ENCODE peak calls at places on chromosomes 3 and 15, in seven cellular contexts. One of them, this sample, is unnamed.

GRCh38 chr3:9649791-9650521 is 651 bp downstream of the MTMR14 start:
- DNase-seq in Peyer's patch: no peak
- DNase-seq in hepatocyte: no peak
- DNase-seq in sigmoid colon: no peak
- DNase-seq in aorta: no peak
- DNase-seq in ascending aorta: peak; percentile 61
- DNase-seq in PC-3: no peak
- DNase-seq in this sample: peak; percentile 43

GRCh38 chr3:162765524-162765923 is 1268.9 kb downstream of the OTOL1 start:
- DNase-seq in PC-3: no peak
- DNase-seq in Peyer's patch: no peak
- DNase-seq in sigmoid colon: no peak
- DNase-seq in aorta: no peak
- DNase-seq in ascending aorta: no peak
- DNase-seq in hepatocyte: no peak
- DNase-seq in this sample: no peak

GRCh38 chr3:170976190-170976519 is 50.4 kb downstream of the SLC2A2 start:
- DNase-seq in sigmoid colon: no peak
- DNase-seq in aorta: no peak
- DNase-seq in PC-3: no peak
- DNase-seq in hepatocyte: no peak
- DNase-seq in Peyer's patch: no peak
- DNase-seq in ascending aorta: no peak
- DNase-seq in this sample: no peak

GRCh38 chr3:193808317-193808716 is 215.3 kb downstream of the OPA1 start:
- DNase-seq in PC-3: no peak
- DNase-seq in aorta: no peak
- DNase-seq in sigmoid colon: no peak
- DNase-seq in ascending aorta: no peak
- DNase-seq in Peyer's patch: no peak
- DNase-seq in hepatocyte: no peak
- DNase-seq in this sample: no peak

GRCh38 chr3:4887177-4887576 is 92.1 kb upstream of the BHLHE40 start:
- DNase-seq in hepatocyte: no peak
- DNase-seq in sigmoid colon: no peak
- DNase-seq in PC-3: peak; percentile 94
- DNase-seq in aorta: no peak
- DNase-seq in ascending aorta: no peak
- DNase-seq in Peyer's patch: no peak
- DNase-seq in this sample: no peak

GRCh38 chr15:88257311-88257901 is 867 bp upstream of the NTRK3 start:
- DNase-seq in Peyer's patch: no peak
- DNase-seq in hepatocyte: peak; percentile 22
- DNase-seq in ascending aorta: no peak
- DNase-seq in PC-3: no peak
- DNase-seq in aorta: peak; percentile 84
- DNase-seq in sigmoid colon: no peak
- DNase-seq in this sample: no peak

GRCh38 chr3:2657408-2657807 is 452.8 kb downstream of the IL5RA start:
- DNase-seq in Peyer's patch: no peak
- DNase-seq in PC-3: no peak
- DNase-seq in hepatocyte: peak; percentile 12
- DNase-seq in aorta: no peak
- DNase-seq in ascending aorta: no peak
- DNase-seq in sigmoid colon: no peak
- DNase-seq in this sample: no peak

GRCh38 chr15:25905140-25905539 is 42.0 kb upstream of the ATP10A start:
- DNase-seq in PC-3: peak; percentile 58
- DNase-seq in sigmoid colon: peak; percentile 69
- DNase-seq in ascending aorta: peak; percentile 78
- DNase-seq in Peyer's patch: no peak
- DNase-seq in hepatocyte: no peak
- DNase-seq in aorta: no peak
- DNase-seq in this sample: no peak

GRCh38 chr3:58521917-58522680 is 14.9 kb downstream of the ACOX2 start:
- DNase-seq in Peyer's patch: no peak
- DNase-seq in hepatocyte: peak; percentile 67
- DNase-seq in PC-3: no peak
- DNase-seq in aorta: no peak
- DNase-seq in ascending aorta: no peak
- DNase-seq in sigmoid colon: no peak
- DNase-seq in this sample: no peak

GRCh38 chr3:53715815-53716483 is 130.3 kb downstream of the CHDH start:
- DNase-seq in hepatocyte: no peak
- DNase-seq in sigmoid colon: no peak
- DNase-seq in Peyer's patch: no peak
- DNase-seq in PC-3: no peak
- DNase-seq in ascending aorta: no peak
- DNase-seq in aorta: no peak
- DNase-seq in this sample: no peak

GRCh38 chr15:89426500-89426899 is 69.9 kb downstream of the RHCG start:
- DNase-seq in Peyer's patch: no peak
- DNase-seq in hepatocyte: no peak
- DNase-seq in PC-3: no peak
- DNase-seq in ascending aorta: no peak
- DNase-seq in sigmoid colon: no peak
- DNase-seq in aorta: no peak
- DNase-seq in this sample: no peak

GRCh38 chr15:92541197-92542190 is 114.1 kb downstream of the FAM174B start:
- DNase-seq in sigmoid colon: no peak
- DNase-seq in PC-3: no peak
- DNase-seq in Peyer's patch: no peak
- DNase-seq in hepatocyte: no peak
- DNase-seq in ascending aorta: no peak
- DNase-seq in aorta: no peak
- DNase-seq in this sample: no peak

GRCh38 chr3:9600597-9600996 is 47.0 kb upstream of the LHFPL4 start:
- DNase-seq in ascending aorta: peak; percentile 64
- DNase-seq in Peyer's patch: peak; percentile 62
- DNase-seq in hepatocyte: no peak
- DNase-seq in aorta: no peak
- DNase-seq in PC-3: no peak
- DNase-seq in sigmoid colon: no peak
- DNase-seq in this sample: no peak

GRCh38 chr3:187274977-187275338 is 16.6 kb downstream of the MASP1 start:
- DNase-seq in Peyer's patch: no peak
- DNase-seq in sigmoid colon: no peak
- DNase-seq in PC-3: peak; percentile 20
- DNase-seq in hepatocyte: no peak
- DNase-seq in aorta: no peak
- DNase-seq in ascending aorta: no peak
- DNase-seq in this sample: no peak

GRCh38 chr3:61483997-61484396 is 77.4 kb upstream of the PTPRG start:
- DNase-seq in ascending aorta: no peak
- DNase-seq in Peyer's patch: no peak
- DNase-seq in hepatocyte: no peak
- DNase-seq in PC-3: no peak
- DNase-seq in aorta: no peak
- DNase-seq in sigmoid colon: no peak
- DNase-seq in this sample: no peak

GRCh38 chr15:25465835-25466234 is 27.0 kb upstream of the UBE3A start:
- DNase-seq in PC-3: no peak
- DNase-seq in hepatocyte: no peak
- DNase-seq in Peyer's patch: no peak
- DNase-seq in sigmoid colon: no peak
- DNase-seq in aorta: no peak
- DNase-seq in ascending aorta: no peak
- DNase-seq in this sample: no peak

GRCh38 chr3:37466660-37467359 is 292.4 kb upstream of the LRRFIP2 start:
- DNase-seq in Peyer's patch: no peak
- DNase-seq in hepatocyte: no peak
- DNase-seq in PC-3: no peak
- DNase-seq in sigmoid colon: no peak
- DNase-seq in aorta: no peak
- DNase-seq in ascending aorta: peak; percentile 82
- DNase-seq in this sample: no peak

GRCh38 chr3:154678271-154678670 is 248.3 kb upstream of the GPR149 start:
- DNase-seq in Peyer's patch: no peak
- DNase-seq in ascending aorta: no peak
- DNase-seq in hepatocyte: no peak
- DNase-seq in sigmoid colon: no peak
- DNase-seq in aorta: no peak
- DNase-seq in PC-3: no peak
- DNase-seq in this sample: no peak

GRCh38 chr3:184229424-184230080 is at the start of gene VWA5B2:
- DNase-seq in ascending aorta: no peak
- DNase-seq in Peyer's patch: peak; percentile 64
- DNase-seq in PC-3: peak; percentile 80
- DNase-seq in aorta: peak; percentile 88
- DNase-seq in hepatocyte: peak; percentile 89
- DNase-seq in sigmoid colon: no peak
- DNase-seq in this sample: peak; percentile 79

GRCh38 chr3:184231671-184232070 is 2.3 kb downstream of the VWA5B2 start:
- DNase-seq in PC-3: no peak
- DNase-seq in sigmoid colon: no peak
- DNase-seq in Peyer's patch: no peak
- DNase-seq in hepatocyte: no peak
- DNase-seq in aorta: no peak
- DNase-seq in ascending aorta: no peak
- DNase-seq in this sample: no peak

GRCh38 chr3:184228376-184229137 is 828 bp upstream of the VWA5B2 start:
- DNase-seq in sigmoid colon: no peak
- DNase-seq in ascending aorta: no peak
- DNase-seq in Peyer's patch: no peak
- DNase-seq in hepatocyte: no peak
- DNase-seq in aorta: no peak
- DNase-seq in PC-3: no peak
- DNase-seq in this sample: no peak

GRCh38 chr3:184230603-184231528 is 1.5 kb downstream of the VWA5B2 start:
- DNase-seq in hepatocyte: no peak
- DNase-seq in ascending aorta: no peak
- DNase-seq in Peyer's patch: no peak
- DNase-seq in PC-3: peak; percentile 62
- DNase-seq in aorta: no peak
- DNase-seq in sigmoid colon: no peak
- DNase-seq in this sample: no peak

GRCh38 chr3:184230081-184230602 is 757 bp downstream of the VWA5B2 start:
- DNase-seq in ascending aorta: no peak
- DNase-seq in Peyer's patch: no peak
- DNase-seq in hepatocyte: peak; percentile 60
- DNase-seq in PC-3: no peak
- DNase-seq in aorta: no peak
- DNase-seq in sigmoid colon: no peak
- DNase-seq in this sample: no peak
- H3K4me3 ChIP-seq in ascending aorta: peak overlapping the region; percentile 66
- H3K4me3 ChIP-seq in Peyer's patch: peak overlapping the region; percentile 54
- H3K4me3 ChIP-seq in hepatocyte: peak overlapping the region; percentile 61
- H3K4me3 ChIP-seq in PC-3: peak overlapping the region; percentile 75
- H3K4me3 ChIP-seq in aorta: no peak overlapping the region
- H3K4me3 ChIP-seq in sigmoid colon: no peak overlapping the region
- H3K4me3 ChIP-seq in this sample: peak overlapping the region; percentile 50

DNA sequence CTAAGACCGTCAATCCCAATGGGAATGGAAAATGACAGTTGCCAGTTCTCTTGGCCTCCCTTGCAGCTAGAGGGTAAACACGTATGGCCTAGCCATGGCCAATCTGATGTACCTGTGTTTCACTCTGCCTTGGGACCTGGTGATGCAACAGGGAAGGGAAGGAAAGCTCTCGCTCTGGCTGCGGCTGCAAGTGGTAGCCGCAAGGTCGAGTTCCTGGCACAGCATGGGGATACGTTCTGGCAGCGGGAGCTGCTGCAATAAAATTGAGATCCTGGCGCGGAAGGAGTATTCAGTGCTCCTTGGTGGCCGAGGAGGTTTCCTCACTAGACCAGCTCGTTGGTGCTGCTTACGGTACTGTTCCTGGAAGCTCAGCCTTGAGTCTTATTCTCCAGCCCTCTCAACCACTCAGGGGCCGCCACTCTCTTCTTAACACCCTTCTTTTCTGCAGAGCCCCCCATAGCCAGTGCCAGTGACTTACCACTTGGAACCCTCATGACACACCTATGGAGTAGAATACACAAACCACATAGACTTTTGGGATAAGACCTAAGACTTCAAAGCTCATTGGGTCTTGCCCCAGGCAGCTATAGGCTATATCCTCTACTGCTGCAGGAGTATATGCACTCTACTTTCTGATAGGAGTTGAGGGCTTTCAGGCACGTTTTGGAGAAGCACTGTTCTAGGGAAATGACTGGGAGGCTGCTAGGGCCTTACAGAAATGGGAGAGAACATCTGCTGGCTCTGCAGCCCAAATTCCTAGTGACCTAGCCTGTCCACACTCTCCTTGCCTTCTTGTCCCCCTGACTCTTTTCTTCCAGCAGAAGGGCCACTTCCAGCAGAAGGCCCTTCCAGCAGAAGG is 2.7 kb downstream of the KY start:
- DNase-seq in aorta: no peak
- DNase-seq in sigmoid colon: no peak
- DNase-seq in hepatocyte: no peak
- DNase-seq in Peyer's patch: no peak
- DNase-seq in ascending aorta: no peak
- DNase-seq in PC-3: no peak
- DNase-seq in this sample: no peak
- H3K27me3 ChIP-seq in aorta: no peaks in the 10 kb centered on the region
- H3K27me3 ChIP-seq in sigmoid colon: no peaks in the 10 kb centered on the region
- H3K27me3 ChIP-seq in hepatocyte: peaks cover 33% of the 10 kb centered on the region
- H3K27me3 ChIP-seq in Peyer's patch: no peaks in the 10 kb centered on the region
- H3K27me3 ChIP-seq in ascending aorta: no peaks in the 10 kb centered on the region
- H3K27me3 ChIP-seq in PC-3: peaks cover 2% of the 10 kb centered on the region
- H3K27me3 ChIP-seq in this sample: peaks cover 2% of the 10 kb centered on the region

GRCh38 chr3:39207361-39208192 is 15.2 kb upstream of the XIRP1 start:
- DNase-seq in Peyer's patch: no peak
- DNase-seq in PC-3: peak; percentile 48
- DNase-seq in aorta: no peak
- DNase-seq in sigmoid colon: no peak
- DNase-seq in hepatocyte: no peak
- DNase-seq in ascending aorta: no peak
- DNase-seq in this sample: no peak
- H3K4me3 ChIP-seq in Peyer's patch: no peak overlapping the region
- H3K4me3 ChIP-seq in PC-3: peak overlapping the region; percentile 29
- H3K4me3 ChIP-seq in aorta: no peak overlapping the region
- H3K4me3 ChIP-seq in sigmoid colon: no peak overlapping the region
- H3K4me3 ChIP-seq in hepatocyte: no peak overlapping the region
- H3K4me3 ChIP-seq in ascending aorta: no peak overlapping the region
- H3K4me3 ChIP-seq in this sample: no peak overlapping the region

GRCh38 chr3:181728470-181728869 is 16.7 kb downstream of the SOX2 start:
- DNase-seq in PC-3: no peak
- DNase-seq in aorta: no peak
- DNase-seq in Peyer's patch: no peak
- DNase-seq in sigmoid colon: no peak
- DNase-seq in ascending aorta: no peak
- DNase-seq in hepatocyte: no peak
- DNase-seq in this sample: no peak

GRCh38 chr3:181727122-181728036 is 15.7 kb downstream of the SOX2 start:
- DNase-seq in sigmoid colon: no peak
- DNase-seq in PC-3: no peak
- DNase-seq in aorta: no peak
- DNase-seq in ascending aorta: no peak
- DNase-seq in hepatocyte: no peak
- DNase-seq in Peyer's patch: no peak
- DNase-seq in this sample: peak; percentile 72

GRCh38 chr3:181730934-181731333 is 19.2 kb downstream of the SOX2 start:
- DNase-seq in sigmoid colon: no peak
- DNase-seq in ascending aorta: no peak
- DNase-seq in PC-3: no peak
- DNase-seq in Peyer's patch: no peak
- DNase-seq in aorta: no peak
- DNase-seq in hepatocyte: no peak
- DNase-seq in this sample: no peak

GRCh38 chr3:181730364-181730763 is 18.6 kb downstream of the SOX2 start:
- DNase-seq in sigmoid colon: no peak
- DNase-seq in hepatocyte: no peak
- DNase-seq in Peyer's patch: no peak
- DNase-seq in ascending aorta: no peak
- DNase-seq in PC-3: no peak
- DNase-seq in aorta: no peak
- DNase-seq in this sample: no peak

GRCh38 chr3:181729071-181729915 is 17.6 kb downstream of the SOX2 start:
- DNase-seq in PC-3: no peak
- DNase-seq in Peyer's patch: no peak
- DNase-seq in aorta: no peak
- DNase-seq in sigmoid colon: no peak
- DNase-seq in ascending aorta: no peak
- DNase-seq in hepatocyte: no peak
- DNase-seq in this sample: no peak
- H3K27me3 ChIP-seq in PC-3: peaks cover 86% of the 10 kb centered on the region
- H3K27me3 ChIP-seq in Peyer's patch: no peaks in the 10 kb centered on the region
- H3K27me3 ChIP-seq in aorta: peaks cover 10% of the 10 kb centered on the region
- H3K27me3 ChIP-seq in sigmoid colon: peaks cover 64% of the 10 kb centered on the region
- H3K27me3 ChIP-seq in ascending aorta: peaks cover 28% of the 10 kb centered on the region
- H3K27me3 ChIP-seq in hepatocyte: peaks cover 72% of the 10 kb centered on the region
- H3K27me3 ChIP-seq in this sample: peaks cover 2% of the 10 kb centered on the region

This sample was measured in GM06990.